ENCODE peak calls at places on chromosomes 12 and 14, in four cellular contexts. One of them, this sample, is unnamed.

GRCh38 chr12:7155471-7156034 is 25.4 kb downstream of the CLSTN3 start:
- DNase-seq in transverse colon: no peak
- DNase-seq in spleen: peak; percentile 53
- DNase-seq in sigmoid colon: peak; percentile 60
- DNase-seq in this sample: no peak

GRCh38 chr14:34052658-34053014 is 101.8 kb upstream of the EGLN3 start:
- DNase-seq in transverse colon: no peak
- DNase-seq in spleen: no peak
- DNase-seq in sigmoid colon: no peak
- DNase-seq in this sample: peak; percentile 88

GRCh38 chr12:76031081-76031413 is 529 bp downstream of the PHLDA1 start:
- DNase-seq in sigmoid colon: no peak
- DNase-seq in spleen: no peak
- DNase-seq in transverse colon: no peak
- DNase-seq in this sample: no peak

GRCh38 chr14:68027276-68027675 is 207.7 kb downstream of the RAD51B start:
- DNase-seq in sigmoid colon: no peak
- DNase-seq in transverse colon: no peak
- DNase-seq in spleen: no peak
- DNase-seq in this sample: no peak

GRCh38 chr14:102579696-102580551 is 12.5 kb upstream of the RCOR1 start:
- DNase-seq in spleen: no peak
- DNase-seq in transverse colon: no peak
- DNase-seq in sigmoid colon: no peak
- DNase-seq in this sample: no peak

GRCh38 chr12:68279227-68280054 is 26.0 kb upstream of the IL22 start:
- DNase-seq in spleen: no peak
- DNase-seq in transverse colon: no peak
- DNase-seq in sigmoid colon: no peak
- DNase-seq in this sample: no peak

GRCh38 chr14:94088516-94088915 is 7.4 kb downstream of the IFI27L1 start:
- DNase-seq in transverse colon: no peak
- DNase-seq in sigmoid colon: no peak
- DNase-seq in spleen: no peak
- DNase-seq in this sample: no peak

GRCh38 chr12:115934046-115934445 is 343.4 kb downstream of the MED13L start:
- DNase-seq in transverse colon: no peak
- DNase-seq in sigmoid colon: peak; percentile 71
- DNase-seq in spleen: no peak
- DNase-seq in this sample: no peak

GRCh38 chr14:34501997-34502396 is 37.5 kb downstream of the EAPP start:
- DNase-seq in sigmoid colon: no peak
- DNase-seq in transverse colon: no peak
- DNase-seq in spleen: no peak
- DNase-seq in this sample: no peak

GRCh38 chr12:56518570-56518969 is 3.0 kb upstream of the RBMS2 start:
- DNase-seq in spleen: no peak
- DNase-seq in sigmoid colon: no peak
- DNase-seq in transverse colon: no peak
- DNase-seq in this sample: no peak

GRCh38 chr14:83006071-83006670 is 1472.5 kb upstream of the SEL1L start:
- DNase-seq in spleen: no peak
- DNase-seq in sigmoid colon: no peak
- DNase-seq in transverse colon: no peak
- DNase-seq in this sample: no peak

GRCh38 chr14:81273521-81273920 is 52.8 kb upstream of the GTF2A1 start:
- DNase-seq in sigmoid colon: no peak
- DNase-seq in transverse colon: no peak
- DNase-seq in spleen: no peak
- DNase-seq in this sample: no peak

GRCh38 chr12:120686151-120686689 is 729 bp upstream of the MLEC start:
- DNase-seq in sigmoid colon: peak; percentile 99
- DNase-seq in transverse colon: peak; percentile 99
- DNase-seq in spleen: peak; percentile 99
- DNase-seq in this sample: peak; percentile 99

GRCh38 chr14:58430156-58430555 is 2.6 kb downstream of the KIAA0586 start:
- DNase-seq in transverse colon: no peak
- DNase-seq in sigmoid colon: no peak
- DNase-seq in spleen: no peak
- DNase-seq in this sample: no peak

GRCh38 chr12:69425417-69425816 is 44.8 kb upstream of the FRS2 start:
- DNase-seq in spleen: no peak
- DNase-seq in sigmoid colon: no peak
- DNase-seq in transverse colon: no peak
- DNase-seq in this sample: no peak

GRCh38 chr12:114668151-114668891 is 15.7 kb downstream of the TBX3 start:
- DNase-seq in transverse colon: peak; percentile 90
- DNase-seq in spleen: peak; percentile 76
- DNase-seq in sigmoid colon: peak; percentile 84
- DNase-seq in this sample: no peak

GRCh38 chr12:96187675-96188355 is 6.4 kb upstream of the ELK3 start:
- DNase-seq in transverse colon: no peak
- DNase-seq in sigmoid colon: no peak
- DNase-seq in spleen: no peak
- DNase-seq in this sample: no peak

GRCh38 chr12:51238037-51238509 is 553 bp upstream of the DAZAP2 start:
- DNase-seq in transverse colon: peak; percentile 41
- DNase-seq in spleen: no peak
- DNase-seq in sigmoid colon: no peak
- DNase-seq in this sample: no peak

GRCh38 chr12:51886021-51886710 is 1.7 kb upstream of the ANKRD33 start:
- DNase-seq in transverse colon: peak; percentile 51
- DNase-seq in sigmoid colon: peak; percentile 94
- DNase-seq in spleen: peak; percentile 86
- DNase-seq in this sample: no peak

GRCh38 chr12:110253176-110253575 is 27.9 kb upstream of the ATP2A2 start:
- DNase-seq in transverse colon: peak; percentile 33
- DNase-seq in sigmoid colon: peak; percentile 79
- DNase-seq in spleen: no peak
- DNase-seq in this sample: no peak

GRCh38 chr12:6367969-6368892 is 7.1 kb downstream of the SCNN1A start:
- DNase-seq in sigmoid colon: no peak
- DNase-seq in transverse colon: no peak
- DNase-seq in spleen: peak; percentile 41
- DNase-seq in this sample: no peak

GRCh38 chr12:153080-153746 is 60.7 kb downstream of the SLC6A12 start:
- DNase-seq in transverse colon: peak; percentile 78
- DNase-seq in spleen: peak; percentile 82
- DNase-seq in sigmoid colon: no peak
- DNase-seq in this sample: no peak

GRCh38 chr12:4012073-4012472 is 138.9 kb upstream of the PARP11 start:
- DNase-seq in transverse colon: no peak
- DNase-seq in sigmoid colon: no peak
- DNase-seq in spleen: no peak
- DNase-seq in this sample: no peak

GRCh38 chr14:69368381-69368780 is 29.7 kb downstream of the ERH start:
- DNase-seq in spleen: no peak
- DNase-seq in sigmoid colon: no peak
- DNase-seq in transverse colon: no peak
- DNase-seq in this sample: no peak

GRCh38 chr14:48937796-48938195 is 648.4 kb downstream of the RPS29 start:
- DNase-seq in spleen: no peak
- DNase-seq in sigmoid colon: peak; percentile 63
- DNase-seq in transverse colon: no peak
- DNase-seq in this sample: no peak

GRCh38 chr14:60657609-60657983 is 8.3 kb upstream of the SIX1 start:
- DNase-seq in sigmoid colon: no peak
- DNase-seq in transverse colon: no peak
- DNase-seq in spleen: no peak
- DNase-seq in this sample: no peak

GRCh38 chr12:57844725-57845477 is 1.6 kb downstream of the CTDSP2 start:
- DNase-seq in sigmoid colon: peak; percentile 92
- DNase-seq in transverse colon: peak; percentile 65
- DNase-seq in spleen: peak; percentile 85
- DNase-seq in this sample: no peak

GRCh38 chr12:115257791-115258190 is 573.8 kb upstream of the TBX3 start:
- DNase-seq in sigmoid colon: no peak
- DNase-seq in transverse colon: no peak
- DNase-seq in spleen: no peak
- DNase-seq in this sample: no peak

GRCh38 chr12:111426341-111427185 is 20.8 kb downstream of the SH2B3 start:
- DNase-seq in sigmoid colon: no peak
- DNase-seq in transverse colon: peak; percentile 59
- DNase-seq in spleen: no peak
- DNase-seq in this sample: no peak
- H3K4me1 ChIP-seq in sigmoid colon: peaks cover 27% of the 10 kb centered on the region
- H3K4me1 ChIP-seq in transverse colon: peaks cover 75% of the 10 kb centered on the region
- H3K4me1 ChIP-seq in spleen: peaks cover 80% of the 10 kb centered on the region
- H3K4me1 ChIP-seq in this sample: peaks cover 73% of the 10 kb centered on the region

GRCh38 chr12:12715459-12716150 is 1.6 kb upstream of the CDKN1B start:
- DNase-seq in transverse colon: peak; percentile 62
- DNase-seq in sigmoid colon: no peak
- DNase-seq in spleen: no peak
- DNase-seq in this sample: peak; percentile 87
- TF ChIP-seq POLR2AphosphoS5 in transverse colon: peak; percentile 63
- TF ChIP-seq POLR2AphosphoS5 in sigmoid colon: no peak
- TF ChIP-seq POLR2AphosphoS5 in spleen: peak; percentile 56
- TF ChIP-seq POLR2AphosphoS5 in this sample: no peak

GRCh38 chr12:118376089-118377004 is at the start of gene SUDS3:
- DNase-seq in spleen: peak; percentile 98
- DNase-seq in transverse colon: peak; percentile 96
- DNase-seq in sigmoid colon: peak; percentile 94
- DNase-seq in this sample: peak; percentile 98
- H3K4me1 ChIP-seq in spleen: peaks cover 17% of the 10 kb centered on the region
- H3K4me1 ChIP-seq in transverse colon: peaks cover 34% of the 10 kb centered on the region
- H3K4me1 ChIP-seq in sigmoid colon: peaks cover 39% of the 10 kb centered on the region
- H3K4me1 ChIP-seq in this sample: peaks cover 34% of the 10 kb centered on the region

GRCh38 chr12:81070846-81071245 is 7.0 kb upstream of the ACSS3 start:
- DNase-seq in transverse colon: no peak
- DNase-seq in sigmoid colon: no peak
- DNase-seq in spleen: no peak
- DNase-seq in this sample: no peak
- TF ChIP-seq POLR2AphosphoS5 in transverse colon: no peak
- TF ChIP-seq POLR2AphosphoS5 in sigmoid colon: no peak
- TF ChIP-seq POLR2AphosphoS5 in spleen: no peak
- TF ChIP-seq POLR2AphosphoS5 in this sample: no peak